ENCODE peak calls at places on chromosomes 1 and 21, in nine cellular contexts. One of them, this sample, is unnamed.

GRCh38 chr1:19582318-19582717 is 61.8 kb upstream of the NBL1 start:
- DNase-seq in AG04449: no peak
- DNase-seq in tibial artery: peak
- DNase-seq in NT2/D1: peak
- DNase-seq in left lung: peak
- DNase-seq in choroid plexus epithelial cell: no peak
- DNase-seq in retinal pigment epithelial cell: no peak
- DNase-seq in IMR-90: no peak
- DNase-seq in psoas muscle: peak
- DNase-seq in this sample: no peak

GRCh38 chr1:61139324-61140055 is 57.1 kb downstream of the NFIA start:
- DNase-seq in AG04449: no peak
- DNase-seq in tibial artery: peak
- DNase-seq in NT2/D1: no peak
- DNase-seq in left lung: no peak
- DNase-seq in choroid plexus epithelial cell: peak
- DNase-seq in retinal pigment epithelial cell: no peak
- DNase-seq in IMR-90: peak
- DNase-seq in psoas muscle: no peak
- DNase-seq in this sample: no peak

GRCh38 chr1:23977854-23978191 is 2.3 kb downstream of the SRSF10 start:
- DNase-seq in AG04449: no peak
- DNase-seq in tibial artery: no peak
- DNase-seq in NT2/D1: no peak
- DNase-seq in left lung: no peak
- DNase-seq in choroid plexus epithelial cell: no peak
- DNase-seq in retinal pigment epithelial cell: no peak
- DNase-seq in IMR-90: no peak
- DNase-seq in psoas muscle: no peak
- DNase-seq in this sample: no peak

GRCh38 chr1:157310401-157310800 is 172.2 kb upstream of the ETV3 start:
- DNase-seq in AG04449: no peak
- DNase-seq in tibial artery: no peak
- DNase-seq in NT2/D1: no peak
- DNase-seq in left lung: no peak
- DNase-seq in choroid plexus epithelial cell: peak
- DNase-seq in retinal pigment epithelial cell: no peak
- DNase-seq in IMR-90: no peak
- DNase-seq in psoas muscle: no peak
- DNase-seq in this sample: no peak

GRCh38 chr1:227363825-227364224 is 45.5 kb upstream of the CDC42BPA start:
- DNase-seq in AG04449: no peak
- DNase-seq in tibial artery: no peak
- DNase-seq in NT2/D1: no peak
- DNase-seq in left lung: no peak
- DNase-seq in choroid plexus epithelial cell: no peak
- DNase-seq in retinal pigment epithelial cell: no peak
- DNase-seq in IMR-90: no peak
- DNase-seq in psoas muscle: no peak
- DNase-seq in this sample: no peak

GRCh38 chr1:52402860-52403240 is 1.4 kb downstream of the ORC1 start:
- DNase-seq in AG04449: no peak
- DNase-seq in tibial artery: no peak
- DNase-seq in NT2/D1: no peak
- DNase-seq in left lung: no peak
- DNase-seq in choroid plexus epithelial cell: no peak
- DNase-seq in retinal pigment epithelial cell: no peak
- DNase-seq in IMR-90: no peak
- DNase-seq in psoas muscle: no peak
- DNase-seq in this sample: no peak

GRCh38 chr1:77371396-77371795 is 89.6 kb downstream of the AK5 start:
- DNase-seq in AG04449: no peak
- DNase-seq in tibial artery: no peak
- DNase-seq in NT2/D1: no peak
- DNase-seq in left lung: no peak
- DNase-seq in choroid plexus epithelial cell: no peak
- DNase-seq in retinal pigment epithelial cell: no peak
- DNase-seq in IMR-90: peak
- DNase-seq in psoas muscle: no peak
- DNase-seq in this sample: no peak

GRCh38 chr21:44780140-44780508 is 21.5 kb downstream of the UBE2G2 start:
- DNase-seq in AG04449: no peak
- DNase-seq in tibial artery: no peak
- DNase-seq in NT2/D1: no peak
- DNase-seq in left lung: no peak
- DNase-seq in choroid plexus epithelial cell: no peak
- DNase-seq in retinal pigment epithelial cell: no peak
- DNase-seq in IMR-90: no peak
- DNase-seq in psoas muscle: no peak
- DNase-seq in this sample: no peak

GRCh38 chr1:84164156-84164555 is 20.1 kb downstream of the PRKACB start:
- DNase-seq in AG04449: no peak
- DNase-seq in tibial artery: no peak
- DNase-seq in NT2/D1: no peak
- DNase-seq in left lung: no peak
- DNase-seq in choroid plexus epithelial cell: peak
- DNase-seq in retinal pigment epithelial cell: no peak
- DNase-seq in IMR-90: no peak
- DNase-seq in psoas muscle: no peak
- DNase-seq in this sample: no peak

GRCh38 chr1:219699870-219700269 is 87.0 kb upstream of the ZC3H11B start:
- DNase-seq in AG04449: no peak
- DNase-seq in tibial artery: no peak
- DNase-seq in NT2/D1: no peak
- DNase-seq in left lung: peak
- DNase-seq in choroid plexus epithelial cell: peak
- DNase-seq in retinal pigment epithelial cell: peak
- DNase-seq in IMR-90: peak
- DNase-seq in psoas muscle: no peak
- DNase-seq in this sample: no peak

GRCh38 chr1:210448293-210448892 is 119.7 kb downstream of the HHAT start:
- DNase-seq in AG04449: peak
- DNase-seq in tibial artery: no peak
- DNase-seq in NT2/D1: peak
- DNase-seq in left lung: no peak
- DNase-seq in choroid plexus epithelial cell: peak
- DNase-seq in retinal pigment epithelial cell: no peak
- DNase-seq in IMR-90: peak
- DNase-seq in psoas muscle: no peak
- DNase-seq in this sample: no peak

GRCh38 chr1:90074555-90075315 is 79.8 kb downstream of the ZNF326 start:
- DNase-seq in AG04449: no peak
- DNase-seq in tibial artery: no peak
- DNase-seq in NT2/D1: no peak
- DNase-seq in left lung: no peak
- DNase-seq in choroid plexus epithelial cell: no peak
- DNase-seq in retinal pigment epithelial cell: peak
- DNase-seq in IMR-90: no peak
- DNase-seq in psoas muscle: no peak
- DNase-seq in this sample: no peak

GRCh38 chr1:78101514-78101913 is 55.7 kb downstream of the GIPC2 start:
- DNase-seq in AG04449: peak
- DNase-seq in tibial artery: peak
- DNase-seq in NT2/D1: peak
- DNase-seq in left lung: no peak
- DNase-seq in choroid plexus epithelial cell: peak
- DNase-seq in retinal pigment epithelial cell: peak
- DNase-seq in IMR-90: peak
- DNase-seq in psoas muscle: no peak
- DNase-seq in this sample: no peak

GRCh38 chr1:24540906-24541710 is 14.8 kb upstream of the NCMAP start:
- DNase-seq in AG04449: peak
- DNase-seq in tibial artery: no peak
- DNase-seq in NT2/D1: no peak
- DNase-seq in left lung: no peak
- DNase-seq in choroid plexus epithelial cell: peak
- DNase-seq in retinal pigment epithelial cell: peak
- DNase-seq in IMR-90: peak
- DNase-seq in psoas muscle: no peak
- DNase-seq in this sample: no peak

GRCh38 chr1:67213164-67213563 is 46.9 kb downstream of the IL23R start:
- DNase-seq in AG04449: no peak
- DNase-seq in tibial artery: no peak
- DNase-seq in NT2/D1: peak
- DNase-seq in left lung: no peak
- DNase-seq in choroid plexus epithelial cell: peak
- DNase-seq in retinal pigment epithelial cell: no peak
- DNase-seq in IMR-90: peak
- DNase-seq in psoas muscle: no peak
- DNase-seq in this sample: no peak

GRCh38 chr1:226646026-226646869 is 92.8 kb downstream of the ITPKB start:
- DNase-seq in AG04449: no peak
- DNase-seq in tibial artery: no peak
- DNase-seq in NT2/D1: no peak
- DNase-seq in left lung: no peak
- DNase-seq in choroid plexus epithelial cell: peak
- DNase-seq in retinal pigment epithelial cell: no peak
- DNase-seq in IMR-90: no peak
- DNase-seq in psoas muscle: peak
- DNase-seq in this sample: no peak

GRCh38 chr1:179121159-179121938 is 39.5 kb downstream of the TOR3A start:
- DNase-seq in AG04449: peak
- DNase-seq in tibial artery: no peak
- DNase-seq in NT2/D1: peak
- DNase-seq in left lung: no peak
- DNase-seq in choroid plexus epithelial cell: peak
- DNase-seq in retinal pigment epithelial cell: no peak
- DNase-seq in IMR-90: peak
- DNase-seq in psoas muscle: no peak
- DNase-seq in this sample: no peak

GRCh38 chr1:66403031-66403731 is 130.8 kb upstream of the SGIP1 start:
- DNase-seq in AG04449: no peak
- DNase-seq in tibial artery: no peak
- DNase-seq in NT2/D1: no peak
- DNase-seq in left lung: no peak
- DNase-seq in choroid plexus epithelial cell: no peak
- DNase-seq in retinal pigment epithelial cell: no peak
- DNase-seq in IMR-90: no peak
- DNase-seq in psoas muscle: no peak
- DNase-seq in this sample: no peak

GRCh38 chr1:169694304-169694703 is 17.1 kb downstream of the SELL start:
- DNase-seq in AG04449: no peak
- DNase-seq in tibial artery: no peak
- DNase-seq in NT2/D1: no peak
- DNase-seq in left lung: no peak
- DNase-seq in choroid plexus epithelial cell: no peak
- DNase-seq in retinal pigment epithelial cell: no peak
- DNase-seq in IMR-90: no peak
- DNase-seq in psoas muscle: no peak
- DNase-seq in this sample: no peak

GRCh38 chr21:37673801-37674575 is 242.3 kb downstream of the KCNJ6 start:
- DNase-seq in AG04449: no peak
- DNase-seq in tibial artery: no peak
- DNase-seq in NT2/D1: no peak
- DNase-seq in left lung: no peak
- DNase-seq in choroid plexus epithelial cell: no peak
- DNase-seq in retinal pigment epithelial cell: no peak
- DNase-seq in IMR-90: no peak
- DNase-seq in psoas muscle: no peak
- DNase-seq in this sample: no peak

GRCh38 chr1:52531473-52531872 is 21.4 kb downstream of the TUT4 start:
- DNase-seq in AG04449: no peak
- DNase-seq in tibial artery: no peak
- DNase-seq in NT2/D1: no peak
- DNase-seq in left lung: no peak
- DNase-seq in choroid plexus epithelial cell: no peak
- DNase-seq in retinal pigment epithelial cell: no peak
- DNase-seq in IMR-90: no peak
- DNase-seq in psoas muscle: no peak
- DNase-seq in this sample: no peak

GRCh38 chr1:91631718-91632330 is 131.2 kb downstream of the CDC7 start:
- DNase-seq in AG04449: no peak
- DNase-seq in tibial artery: no peak
- DNase-seq in NT2/D1: no peak
- DNase-seq in left lung: no peak
- DNase-seq in choroid plexus epithelial cell: no peak
- DNase-seq in retinal pigment epithelial cell: no peak
- DNase-seq in IMR-90: no peak
- DNase-seq in psoas muscle: no peak
- DNase-seq in this sample: no peak

GRCh38 chr1:22048351-22049192 is 3.9 kb upstream of the CDC42 start:
- DNase-seq in AG04449: no peak
- DNase-seq in tibial artery: no peak
- DNase-seq in NT2/D1: no peak
- DNase-seq in left lung: peak
- DNase-seq in choroid plexus epithelial cell: no peak
- DNase-seq in retinal pigment epithelial cell: no peak
- DNase-seq in IMR-90: peak
- DNase-seq in psoas muscle: no peak
- DNase-seq in this sample: no peak
- H3K4me3 ChIP-seq in AG04449: no peak
- H3K4me3 ChIP-seq in tibial artery: no peak
- H3K4me3 ChIP-seq in NT2/D1: no peak
- H3K4me3 ChIP-seq in left lung: no peak
- H3K4me3 ChIP-seq in choroid plexus epithelial cell: no peak
- H3K4me3 ChIP-seq in retinal pigment epithelial cell: no peak
- H3K4me3 ChIP-seq in IMR-90: no peak
- H3K4me3 ChIP-seq in psoas muscle: no peak
- H3K4me3 ChIP-seq in this sample: no peak

GRCh38 chr1:119731741-119732430 is 20.2 kb downstream of the PHGDH start:
- DNase-seq in AG04449: no peak
- DNase-seq in tibial artery: no peak
- DNase-seq in NT2/D1: no peak
- DNase-seq in left lung: no peak
- DNase-seq in choroid plexus epithelial cell: no peak
- DNase-seq in retinal pigment epithelial cell: no peak
- DNase-seq in IMR-90: no peak
- DNase-seq in psoas muscle: no peak
- DNase-seq in this sample: no peak
- H3K4me3 ChIP-seq in AG04449: no peak
- H3K4me3 ChIP-seq in tibial artery: no peak
- H3K4me3 ChIP-seq in NT2/D1: no peak
- H3K4me3 ChIP-seq in left lung: no peak
- H3K4me3 ChIP-seq in choroid plexus epithelial cell: no peak
- H3K4me3 ChIP-seq in retinal pigment epithelial cell: no peak
- H3K4me3 ChIP-seq in IMR-90: no peak
- H3K4me3 ChIP-seq in psoas muscle: no peak
- H3K4me3 ChIP-seq in this sample: no peak

GRCh38 chr1:163069655-163070277 is 605 bp downstream of the RGS4 start:
- DNase-seq in AG04449: no peak
- DNase-seq in tibial artery: no peak
- DNase-seq in NT2/D1: no peak
- DNase-seq in left lung: no peak
- DNase-seq in choroid plexus epithelial cell: peak
- DNase-seq in retinal pigment epithelial cell: no peak
- DNase-seq in IMR-90: no peak
- DNase-seq in psoas muscle: no peak
- DNase-seq in this sample: no peak
- H3K4me3 ChIP-seq in AG04449: peak
- H3K4me3 ChIP-seq in tibial artery: peak
- H3K4me3 ChIP-seq in NT2/D1: no peak
- H3K4me3 ChIP-seq in left lung: no peak
- H3K4me3 ChIP-seq in choroid plexus epithelial cell: peak
- H3K4me3 ChIP-seq in retinal pigment epithelial cell: peak
- H3K4me3 ChIP-seq in IMR-90: peak
- H3K4me3 ChIP-seq in psoas muscle: peak
- H3K4me3 ChIP-seq in this sample: peak

DNA sequence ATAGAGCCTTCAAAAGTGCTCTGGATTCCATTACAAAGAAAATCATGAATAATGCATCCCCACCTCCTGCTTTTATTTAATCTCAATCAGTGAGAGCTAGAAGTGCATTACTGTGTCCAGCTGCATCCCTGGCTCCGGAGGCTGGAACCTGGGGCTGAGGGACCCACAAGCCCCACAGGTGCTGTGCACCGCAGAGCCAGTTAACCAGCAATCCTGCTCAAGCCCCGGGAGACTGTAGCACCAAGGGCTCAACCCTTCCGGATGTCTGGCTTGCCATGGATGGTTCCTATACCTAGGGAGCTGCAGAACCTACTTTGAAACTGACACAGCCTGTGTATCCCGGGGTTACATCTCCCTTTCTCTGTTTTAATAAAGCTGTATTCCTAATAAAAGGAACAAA is 456.0 kb upstream of the RUNX1 start:
- DNase-seq in AG04449: no peak
- DNase-seq in tibial artery: no peak
- DNase-seq in NT2/D1: no peak
- DNase-seq in left lung: no peak
- DNase-seq in choroid plexus epithelial cell: no peak
- DNase-seq in retinal pigment epithelial cell: no peak
- DNase-seq in IMR-90: no peak
- DNase-seq in psoas muscle: no peak
- DNase-seq in this sample: no peak
- H3K4me3 ChIP-seq in AG04449: no peak
- H3K4me3 ChIP-seq in tibial artery: no peak
- H3K4me3 ChIP-seq in NT2/D1: no peak
- H3K4me3 ChIP-seq in left lung: no peak
- H3K4me3 ChIP-seq in choroid plexus epithelial cell: no peak
- H3K4me3 ChIP-seq in retinal pigment epithelial cell: no peak
- H3K4me3 ChIP-seq in IMR-90: no peak
- H3K4me3 ChIP-seq in psoas muscle: no peak
- H3K4me3 ChIP-seq in this sample: no peak

This sample was measured in esophagus squamous epithelium.